ENCODE peak calls at places on chromosomes 12 and 14, in nine cellular contexts. R is psoas muscle, J is hepatocyte, G is adrenal gland, W is heart left ventricle, L is cardiac muscle cell, S is pancreas, V is HCT116, M is ascending aorta. X is an unnamed sample.
A peak's percentile ranks its signal among the peaks of the same experiment; 100 is the strongest.

GRCh38 chr14:57502581-57503254 is 9.1 kb upstream of the CCDC198 start:
- DNase-seq in R (peak; percentile 9), J (peak; percentile 64), G (no peak), W (peak; percentile 23), L (no peak), S (no peak), V (no peak), M (no peak), X (no peak)

GRCh38 chr12:98559666-98560065 is 33.8 kb upstream of the SLC25A3 start:
- DNase-seq in R (no peak), J (no peak), G (no peak), W (no peak), L (no peak), S (no peak), V (no peak), M (no peak), X (no peak)

GRCh38 chr14:61392297-61392696 is 70.9 kb downstream of the PRKCH start:
- DNase-seq in R (no peak), J (no peak), G (no peak), W (no peak), L (no peak), S (no peak), V (no peak), M (no peak), X (no peak)

GRCh38 chr12:56267443-56268071 is 815 bp downstream of the COQ10A start:
- DNase-seq in R (peak; percentile 74), J (peak; percentile 37), G (peak; percentile 75), W (peak; percentile 54), L (peak; percentile 46), S (peak; percentile 54), V (no peak), M (no peak), X (no peak)

GRCh38 chr12:3898751-3899150 is 25.6 kb upstream of the PARP11 start:
- DNase-seq in R (no peak), J (no peak), G (no peak), W (no peak), L (no peak), S (no peak), V (no peak), M (no peak), X (no peak)

GRCh38 chr12:50647031-50647430 is 116.9 kb upstream of the ATF1 start:
- DNase-seq in R (no peak), J (no peak), G (no peak), W (no peak), L (no peak), S (no peak), V (no peak), M (no peak), X (no peak)

GRCh38 chr12:116143883-116144266 is 133.6 kb downstream of the MED13L start:
- DNase-seq in R (no peak), J (no peak), G (no peak), W (no peak), L (peak; percentile 44), S (no peak), V (no peak), M (no peak), X (peak; percentile 61)

GRCh38 chr12:104680070-104680469 is 223.3 kb downstream of the CHST11 start:
- DNase-seq in R (no peak), J (no peak), G (no peak), W (no peak), L (no peak), S (no peak), V (peak; percentile 13), M (no peak), X (no peak)

GRCh38 chr12:88600272-88600671 is 20.0 kb upstream of the KITLG start:
- DNase-seq in R (no peak), J (no peak), G (no peak), W (no peak), L (no peak), S (no peak), V (no peak), M (no peak), X (no peak)

GRCh38 chr12:101127521-101128219 is 82.4 kb downstream of the SLC5A8 start:
- DNase-seq in R (no peak), J (no peak), G (no peak), W (no peak), L (no peak), S (no peak), V (no peak), M (no peak), X (no peak)

GRCh38 chr14:103528512-103529382 is at the start of gene TRMT61A:
- DNase-seq in R (peak; percentile 89), J (peak; percentile 94), G (peak; percentile 92), W (peak; percentile 91), L (peak; percentile 92), S (peak; percentile 94), V (peak; percentile 62), M (peak; percentile 94), X (no peak)

GRCh38 chr12:108801736-108802665 is 55.4 kb downstream of the SSH1 start:
- DNase-seq in R (peak; percentile 63), J (peak; percentile 62), G (peak; percentile 60), W (peak; percentile 48), L (peak; percentile 80), S (no peak), V (no peak), M (peak; percentile 81), X (peak; percentile 86)

GRCh38 chr14:104114421-104115130 is 23.8 kb upstream of the KIF26A start:
- DNase-seq in R (peak; percentile 6), J (no peak), G (no peak), W (no peak), L (no peak), S (no peak), V (no peak), M (peak; percentile 59), X (no peak)

DNA sequence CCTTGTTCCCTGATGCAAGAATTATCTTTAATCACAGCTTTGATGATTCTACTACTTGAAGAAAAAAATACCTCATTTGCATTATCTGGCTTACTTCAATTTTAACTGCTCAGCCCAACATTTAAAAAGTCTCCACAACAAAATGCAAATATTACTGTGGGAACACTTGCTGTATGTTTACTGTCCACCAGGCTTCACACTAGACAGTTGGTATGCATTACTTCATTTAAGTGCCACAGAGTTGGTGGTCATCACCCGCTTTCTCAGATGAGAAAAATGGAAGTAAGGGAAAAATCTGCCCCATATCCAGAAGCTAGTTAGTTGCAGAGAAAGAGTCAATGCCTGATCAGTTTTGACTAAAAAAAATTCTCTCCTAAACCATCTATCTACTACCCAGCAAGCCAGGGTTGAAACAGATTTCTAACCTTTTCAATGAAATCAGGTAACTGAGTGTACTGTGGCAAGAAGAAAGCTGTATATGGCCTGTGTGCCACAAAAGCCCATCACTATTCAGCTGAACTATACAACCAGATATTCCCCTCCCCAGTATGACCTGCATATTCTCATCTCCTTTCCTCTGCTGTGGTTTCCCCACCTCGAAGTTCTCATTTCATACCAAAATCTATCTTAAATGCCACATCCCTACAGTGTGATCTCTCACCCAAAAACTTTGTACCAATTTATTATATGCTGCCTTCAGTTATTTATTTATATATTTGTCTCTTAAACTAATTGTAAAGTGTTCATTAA is 90.3 kb downstream of the ATP2B1 start:
- DNase-seq in R (no peak), J (no peak), G (no peak), W (no peak), L (no peak), S (no peak), V (no peak), M (no peak), X (no peak)
- TF ChIP-seq CTCF in R (no peak), J (no peak), G (no peak), W (no peak), L (no peak), S (no peak), V (no peak), M (no peak), X (no peak)

DNA sequence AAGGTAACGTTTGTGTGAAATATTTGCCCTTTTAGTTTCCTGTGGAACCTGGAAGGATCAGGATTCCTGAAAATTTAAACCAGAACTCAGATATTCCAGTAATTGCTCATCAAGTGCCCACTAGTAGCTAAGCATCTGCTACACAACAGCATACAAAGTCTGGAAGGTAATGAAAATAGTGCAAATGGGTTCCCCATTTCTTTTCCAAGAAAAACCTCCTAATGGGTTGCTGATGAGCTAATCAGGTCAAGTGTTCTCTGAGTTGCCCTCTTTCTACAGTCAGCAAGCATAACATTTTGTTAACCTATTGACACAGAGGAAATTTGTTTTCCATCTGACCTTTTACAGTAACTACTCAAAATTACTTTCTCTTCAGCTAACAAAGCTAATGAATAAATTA is 83.6 kb upstream of the PMCH start:
- DNase-seq in R (no peak), J (no peak), G (no peak), W (no peak), L (no peak), S (no peak), V (no peak), M (no peak), X (no peak)
- H3K4me3 ChIP-seq in R (no peak overlapping the region), J (no peak overlapping the region), G (no peak overlapping the region), W (no peak overlapping the region), L (no peak overlapping the region), S (no peak overlapping the region), V (no peak overlapping the region), M (no peak overlapping the region), X (no peak overlapping the region)

GRCh38 chr14:102079700-102079979 is 7.2 kb downstream of the HSP90AA1 start:
- DNase-seq in R (no peak), J (no peak), G (no peak), W (no peak), L (no peak), S (no peak), V (no peak), M (no peak), X (no peak)

GRCh38 chr14:102078344-102078743 is 8.5 kb downstream of the HSP90AA1 start:
- DNase-seq in R (no peak), J (no peak), G (no peak), W (no peak), L (no peak), S (no peak), V (no peak), M (no peak), X (no peak)

GRCh38 chr14:102080183-102081080 is 6.4 kb downstream of the HSP90AA1 start:
- DNase-seq in R (no peak), J (no peak), G (no peak), W (no peak), L (no peak), S (no peak), V (no peak), M (no peak), X (no peak)

GRCh38 chr14:102078840-102079699 is 7.8 kb downstream of the HSP90AA1 start:
- DNase-seq in R (no peak), J (no peak), G (no peak), W (no peak), L (no peak), S (no peak), V (no peak), M (no peak), X (no peak)

GRCh38 chr14:102081231-102082080 is 5.4 kb downstream of the HSP90AA1 start:
- DNase-seq in R (no peak), J (no peak), G (no peak), W (no peak), L (no peak), S (no peak), V (no peak), M (no peak), X (no peak)
- H3K36me3 ChIP-seq in R (peaks cover 24% of the 10 kb centered on the region), J (peaks cover 6% of the 10 kb centered on the region), G (no peaks in the 10 kb centered on the region), W (peaks cover 75% of the 10 kb centered on the region), L (peaks cover 63% of the 10 kb centered on the region), S (peaks cover 16% of the 10 kb centered on the region), V (peaks cover 71% of the 10 kb centered on the region), M (peaks cover 69% of the 10 kb centered on the region), X (peaks cover 6% of the 10 kb centered on the region)

DNA sequence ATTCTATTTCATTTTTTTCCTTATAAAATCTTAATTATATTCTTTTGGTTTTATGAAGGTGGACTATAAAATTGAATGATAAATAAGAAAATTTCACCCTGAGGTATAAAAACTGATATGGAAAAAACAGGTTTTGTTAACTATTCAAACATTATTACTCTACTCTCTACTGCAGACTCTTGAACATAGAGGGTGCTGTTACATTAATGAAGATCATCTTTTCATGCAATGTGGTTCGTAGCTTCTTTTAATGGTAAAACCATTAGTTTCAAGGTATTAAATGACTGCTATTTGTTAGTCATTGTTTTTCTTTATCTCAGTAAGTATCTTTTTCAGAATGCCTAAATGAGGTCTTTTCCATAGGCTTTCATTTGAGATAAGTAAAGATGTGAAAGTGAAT is 510.4 kb downstream of the SLC16A7 start:
- DNase-seq in R (no peak), J (no peak), G (no peak), W (no peak), L (no peak), S (no peak), V (no peak), M (no peak), X (no peak)
- TF ChIP-seq CTCF in R (no peak), J (peak; percentile 49), G (no peak), W (no peak), L (peak; percentile 47), S (no peak), V (no peak), M (no peak), X (no peak)